ENCODE peak calls at places on chromosomes 11 and 22, in seven cellular contexts. V, M, Y, Z, N, B and G are unnamed samples.

GRCh38 chr11:60872952-60873524 is 5.7 kb downstream of the ZP1 start:
- DNase-seq in M (peak; percentile 60), Y (no peak), B (peak; percentile 91), V (peak; percentile 48), Z (peak; percentile 89), N (no peak), G (peak; percentile 96)

GRCh38 chr22:24402460-24403192 is 24.8 kb upstream of the ADORA2A start:
- DNase-seq in Y (peak; percentile 94), B (peak; percentile 92), Z (peak; percentile 94), V (peak; percentile 89), N (no peak), M (peak; percentile 88), G (peak; percentile 91)

GRCh38 chr11:129323896-129324522 is 51.6 kb upstream of the BARX2 start:
- DNase-seq in M (peak; percentile 25), N (no peak), Z (peak; percentile 28), B (peak; percentile 61), V (peak; percentile 71), Y (no peak), G (no peak)

GRCh38 chr11:134679592-134679991 is 267.6 kb upstream of the B3GAT1 start:
- DNase-seq in N (no peak), Z (no peak), V (peak; percentile 29), B (no peak), M (no peak), Y (no peak), G (no peak)

GRCh38 chr22:29224859-29225410 is 19.2 kb downstream of the EMID1 start:
- DNase-seq in V (peak; percentile 60), Z (no peak), N (no peak), M (no peak), Y (no peak), B (no peak), G (no peak)

GRCh38 chr22:25410849-25411248 is 153.6 kb upstream of the GRK3 start:
- DNase-seq in M (no peak), V (no peak), Z (no peak), N (no peak), B (no peak), Y (no peak), G (no peak)

GRCh38 chr11:102527701-102528100 is 2.8 kb downstream of the MMP7 start:
- DNase-seq in Z (no peak), N (no peak), V (no peak), M (no peak), B (peak; percentile 3), Y (peak; percentile 73), G (no peak)

GRCh38 chr22:37745548-37746365 is 48.9 kb downstream of the TRIOBP start:
- DNase-seq in Y (peak; percentile 87), V (peak; percentile 96), Z (peak; percentile 84), B (peak; percentile 95), M (peak; percentile 91), N (peak; percentile 91), G (peak; percentile 71)

GRCh38 chr22:36454916-36455570 is 26.4 kb downstream of the TXN2 start:
- DNase-seq in Z (peak; percentile 84), B (peak; percentile 85), Y (peak; percentile 88), N (peak; percentile 89), V (peak; percentile 97), M (peak; percentile 92), G (peak; percentile 62)

GRCh38 chr11:2301631-2302272 is at the start of the genes C11orf21 and TSPAN32:
- DNase-seq in M (no peak), Z (peak; percentile 3), Y (peak; percentile 9), N (no peak), V (no peak), B (no peak), G (no peak)

GRCh38 chr11:68950268-68950667 is 30.5 kb downstream of the MRGPRD start:
- DNase-seq in N (peak; percentile 44), Z (no peak), Y (peak; percentile 53), V (no peak), M (no peak), B (peak; percentile 54), G (no peak)

GRCh38 chr11:64649304-64649703 is 58.3 kb downstream of the SLC22A12 start:
- DNase-seq in V (no peak), B (peak; percentile 27), Z (no peak), M (no peak), Y (peak; percentile 30), N (no peak), G (no peak)

GRCh38 chr11:30197869-30198268 is 32.9 kb upstream of the FSHB start:
- DNase-seq in N (no peak), V (no peak), Z (no peak), Y (no peak), M (no peak), B (no peak), G (no peak)

GRCh38 chr11:9273430-9274336 is 8.5 kb upstream of the DENND5A start:
- DNase-seq in Y (no peak), N (no peak), B (peak; percentile 61), M (no peak), V (no peak), Z (peak; percentile 78), G (no peak)

GRCh38 chr11:2204361-2205213 is 33.0 kb upstream of the TH start:
- DNase-seq in N (no peak), V (peak; percentile 32), Y (no peak), Z (no peak), M (no peak), B (no peak), G (no peak)

GRCh38 chr11:34194576-34195335 is 89.3 kb downstream of the NAT10 start:
- DNase-seq in Y (no peak), M (no peak), V (no peak), Z (peak; percentile 50), B (no peak), N (no peak), G (no peak)

GRCh38 chr22:36613958-36614357 is 85.0 kb upstream of the EIF3D start:
- DNase-seq in Y (no peak), M (no peak), N (no peak), V (no peak), B (no peak), Z (peak; percentile 39), G (no peak)

GRCh38 chr22:30426395-30427353 is 1.1 kb downstream of the MTFP1 start:
- DNase-seq in Y (peak; percentile 89), Z (peak; percentile 59), B (peak; percentile 92), N (peak; percentile 66), V (peak; percentile 84), M (peak; percentile 88), G (peak; percentile 75)

GRCh38 chr11:109940816-109941215 is 152.4 kb upstream of the ZC3H12C start:
- DNase-seq in M (no peak), Z (peak; percentile 97), B (peak; percentile 95), N (no peak), Y (peak; percentile 97), V (no peak), G (peak; percentile 93)

GRCh38 chr11:91796999-91797398 is 427.6 kb upstream of the FAT3 start:
- DNase-seq in N (no peak), V (no peak), Y (peak; percentile 39), M (no peak), B (no peak), Z (no peak), G (no peak)

GRCh38 chr22:38012604-38013072 is 28.3 kb upstream of the SOX10 start:
- DNase-seq in N (no peak), Z (peak; percentile 85), B (peak; percentile 30), M (no peak), V (no peak), Y (no peak), G (peak; percentile 67)

GRCh38 chr11:46892838-46893237 is 25.5 kb downstream of the LRP4 start:
- DNase-seq in N (no peak), Y (no peak), B (no peak), V (no peak), Z (no peak), M (no peak), G (no peak)

GRCh38 chr11:5153574-5154431 is 754 bp downstream of the OR52A1 start:
- DNase-seq in Z (no peak), M (no peak), Y (no peak), B (no peak), V (no peak), N (no peak), G (no peak)

GRCh38 chr11:10542776-10543175 is 1.8 kb upstream of the RNF141 start:
- DNase-seq in Y (no peak), Z (no peak), V (no peak), M (no peak), N (no peak), B (no peak), G (no peak)
- H3K4me3 ChIP-seq in Y (no peak overlapping the region), Z (no peak overlapping the region), V (no peak overlapping the region), M (no peak overlapping the region), N (no peak overlapping the region), B (no peak overlapping the region), G (no peak overlapping the region)

DNA sequence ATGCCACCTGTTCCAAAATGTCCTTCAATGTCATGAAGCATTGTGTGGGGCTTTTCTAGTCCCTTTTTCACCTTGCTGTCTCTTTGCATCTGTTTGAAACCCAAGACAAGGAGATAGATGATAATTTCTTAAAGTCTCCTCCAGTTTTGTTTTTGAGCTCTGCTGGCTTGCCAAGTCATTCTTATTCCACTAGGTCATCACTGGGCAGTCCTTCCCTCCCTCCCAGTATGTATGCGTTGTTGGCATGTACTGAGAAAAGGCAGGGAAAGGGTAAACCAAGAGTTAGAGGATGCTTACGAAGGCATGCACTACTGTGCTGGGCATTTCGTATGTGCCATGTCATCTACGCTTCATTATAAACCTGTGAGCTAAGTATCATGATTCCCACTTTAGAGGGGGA is 78.6 kb downstream of the PARVA start:
- DNase-seq in Y (no peak), N (no peak), B (peak; percentile 80), M (no peak), Z (peak; percentile 88), V (no peak), G (peak; percentile 49)
- H3K27ac ChIP-seq in Y (no peak overlapping the region), N (no peak overlapping the region), B (peak overlapping the region; percentile 75), M (no peak overlapping the region), Z (peak overlapping the region; percentile 58), V (peak overlapping the region; percentile 89), G (no peak overlapping the region)

DNA sequence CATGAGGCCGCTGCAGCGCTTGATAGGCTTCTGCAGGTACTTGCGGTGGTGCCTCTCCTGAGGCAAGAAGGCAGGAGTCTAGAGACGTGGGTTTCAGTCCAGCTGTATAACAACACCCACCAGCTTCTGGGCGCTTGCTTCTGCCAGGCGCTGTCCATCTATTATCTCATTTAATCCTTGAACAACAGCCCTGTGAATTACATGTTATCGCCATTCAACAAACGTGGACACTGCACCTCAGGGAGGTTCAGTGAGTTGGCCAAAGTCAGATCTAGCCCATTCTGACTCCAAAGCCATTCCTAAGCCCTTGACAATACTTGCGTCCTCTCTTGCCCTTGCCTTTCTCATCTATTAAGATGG is 436 bp upstream of the FAM181B start:
- DNase-seq in Y (no peak), N (no peak), M (no peak), Z (no peak), B (no peak), V (no peak), G (no peak)
- H3K4me3 ChIP-seq in Y (no peak overlapping the region), N (peak overlapping the region; percentile 76), M (no peak overlapping the region), Z (no peak overlapping the region), B (peak overlapping the region; percentile 55), V (peak overlapping the region; percentile 36), G (peak overlapping the region; percentile 52)

GRCh38 chr22:40323681-40324083 is 22.6 kb upstream of the ADSL start:
- DNase-seq in N (no peak), B (peak; percentile 3), M (no peak), Y (no peak), V (no peak), Z (no peak), G (no peak)

GRCh38 chr22:40325315-40325714 is 21.0 kb upstream of the ADSL start:
- DNase-seq in N (no peak), Y (no peak), B (no peak), Z (no peak), M (no peak), V (no peak), G (no peak)

GRCh38 chr22:40322818-40323447 is 23.4 kb upstream of the ADSL start:
- DNase-seq in Z (no peak), N (no peak), M (no peak), Y (no peak), V (no peak), B (no peak), G (no peak)

GRCh38 chr22:40326905-40327735 is 19.2 kb upstream of the ADSL start:
- DNase-seq in Y (peak; percentile 18), V (no peak), B (peak; percentile 13), M (no peak), N (peak; percentile 29), Z (peak; percentile 67), G (no peak)

GRCh38 chr22:40324468-40325305 is 21.6 kb upstream of the ADSL start:
- DNase-seq in B (no peak), M (no peak), N (no peak), Y (no peak), Z (no peak), V (no peak), G (no peak)
- H3K27ac ChIP-seq in B (no peak overlapping the region), M (no peak overlapping the region), N (no peak overlapping the region), Y (no peak overlapping the region), Z (no peak overlapping the region), V (peak overlapping the region; percentile 72), G (no peak overlapping the region)